ENCODE peak calls at places on chromosomes 4 and X, in seven cellular contexts. One of them, this sample, is unnamed.

GRCh38 chrX:30230395-30230794 is at the start of gene MAGEB3:
- DNase-seq in CD8-positive, alpha-beta T cell: no peak
- DNase-seq in GM23338: no peak
- DNase-seq in right atrium auricular region: no peak
- DNase-seq in CD4-positive, CD25-positive, alpha-beta regulatory T cell: no peak
- DNase-seq in coronary artery: no peak
- DNase-seq in neuronal stem cell: no peak
- DNase-seq in this sample: no peak

GRCh38 chr4:87150498-87151261 is 69.7 kb downstream of the KLHL8 start:
- DNase-seq in GM23338: peak; percentile 87
- DNase-seq in coronary artery: no peak
- DNase-seq in right atrium auricular region: no peak
- DNase-seq in neuronal stem cell: peak; percentile 72
- DNase-seq in CD4-positive, CD25-positive, alpha-beta regulatory T cell: peak; percentile 70
- DNase-seq in CD8-positive, alpha-beta T cell: peak; percentile 64
- DNase-seq in this sample: no peak

GRCh38 chr4:108303488-108304177 is 134.9 kb upstream of the LEF1 start:
- DNase-seq in neuronal stem cell: no peak
- DNase-seq in right atrium auricular region: no peak
- DNase-seq in GM23338: peak; percentile 35
- DNase-seq in CD4-positive, CD25-positive, alpha-beta regulatory T cell: no peak
- DNase-seq in CD8-positive, alpha-beta T cell: no peak
- DNase-seq in coronary artery: no peak
- DNase-seq in this sample: no peak

GRCh38 chrX:118655561-118656246 is 71.7 kb upstream of the IL13RA1 start:
- DNase-seq in GM23338: no peak
- DNase-seq in right atrium auricular region: no peak
- DNase-seq in coronary artery: no peak
- DNase-seq in CD8-positive, alpha-beta T cell: no peak
- DNase-seq in CD4-positive, CD25-positive, alpha-beta regulatory T cell: no peak
- DNase-seq in neuronal stem cell: no peak
- DNase-seq in this sample: no peak

GRCh38 chr4:25892796-25893195 is 21.2 kb upstream of the SMIM20 start:
- DNase-seq in CD4-positive, CD25-positive, alpha-beta regulatory T cell: no peak
- DNase-seq in coronary artery: no peak
- DNase-seq in CD8-positive, alpha-beta T cell: no peak
- DNase-seq in right atrium auricular region: no peak
- DNase-seq in neuronal stem cell: no peak
- DNase-seq in GM23338: no peak
- DNase-seq in this sample: no peak

GRCh38 chr4:73037057-73037456 is 32.5 kb downstream of the COX18 start:
- DNase-seq in GM23338: peak; percentile 39
- DNase-seq in coronary artery: no peak
- DNase-seq in neuronal stem cell: no peak
- DNase-seq in right atrium auricular region: no peak
- DNase-seq in CD8-positive, alpha-beta T cell: no peak
- DNase-seq in CD4-positive, CD25-positive, alpha-beta regulatory T cell: no peak
- DNase-seq in this sample: no peak

GRCh38 chr4:106032851-106033286 is 137.6 kb downstream of the NPNT start:
- DNase-seq in neuronal stem cell: no peak
- DNase-seq in CD4-positive, CD25-positive, alpha-beta regulatory T cell: no peak
- DNase-seq in CD8-positive, alpha-beta T cell: no peak
- DNase-seq in coronary artery: peak; percentile 76
- DNase-seq in GM23338: no peak
- DNase-seq in right atrium auricular region: no peak
- DNase-seq in this sample: no peak

GRCh38 chr4:137558951-137559350 is 26.7 kb upstream of the PCDH18 start:
- DNase-seq in CD4-positive, CD25-positive, alpha-beta regulatory T cell: no peak
- DNase-seq in coronary artery: no peak
- DNase-seq in CD8-positive, alpha-beta T cell: no peak
- DNase-seq in neuronal stem cell: no peak
- DNase-seq in GM23338: no peak
- DNase-seq in right atrium auricular region: no peak
- DNase-seq in this sample: no peak

GRCh38 chr4:93759506-93759905 is 69.0 kb upstream of the ATOH1 start:
- DNase-seq in CD8-positive, alpha-beta T cell: no peak
- DNase-seq in CD4-positive, CD25-positive, alpha-beta regulatory T cell: no peak
- DNase-seq in neuronal stem cell: no peak
- DNase-seq in coronary artery: no peak
- DNase-seq in GM23338: no peak
- DNase-seq in right atrium auricular region: no peak
- DNase-seq in this sample: no peak

GRCh38 chr4:118288097-118288496 is 64.7 kb downstream of the PRSS12 start:
- DNase-seq in GM23338: no peak
- DNase-seq in right atrium auricular region: no peak
- DNase-seq in CD4-positive, CD25-positive, alpha-beta regulatory T cell: no peak
- DNase-seq in neuronal stem cell: no peak
- DNase-seq in CD8-positive, alpha-beta T cell: no peak
- DNase-seq in coronary artery: no peak
- DNase-seq in this sample: no peak

GRCh38 chr4:120714581-120714980 is 207.9 kb downstream of the PRDM5 start:
- DNase-seq in neuronal stem cell: no peak
- DNase-seq in CD4-positive, CD25-positive, alpha-beta regulatory T cell: no peak
- DNase-seq in coronary artery: no peak
- DNase-seq in right atrium auricular region: no peak
- DNase-seq in CD8-positive, alpha-beta T cell: no peak
- DNase-seq in GM23338: no peak
- DNase-seq in this sample: no peak

GRCh38 chr4:15349426-15349825 is 78.4 kb upstream of the C1QTNF7 start:
- DNase-seq in GM23338: no peak
- DNase-seq in coronary artery: no peak
- DNase-seq in CD4-positive, CD25-positive, alpha-beta regulatory T cell: no peak
- DNase-seq in CD8-positive, alpha-beta T cell: no peak
- DNase-seq in right atrium auricular region: no peak
- DNase-seq in neuronal stem cell: no peak
- DNase-seq in this sample: no peak

GRCh38 chr4:58551676-58552075 is 1441.5 kb upstream of the IGFBP7 start:
- DNase-seq in GM23338: no peak
- DNase-seq in CD8-positive, alpha-beta T cell: no peak
- DNase-seq in CD4-positive, CD25-positive, alpha-beta regulatory T cell: no peak
- DNase-seq in right atrium auricular region: no peak
- DNase-seq in neuronal stem cell: no peak
- DNase-seq in coronary artery: no peak
- DNase-seq in this sample: no peak

GRCh38 chrX:134679226-134679625 is 21.0 kb upstream of the PLAC1 start:
- DNase-seq in CD4-positive, CD25-positive, alpha-beta regulatory T cell: no peak
- DNase-seq in coronary artery: no peak
- DNase-seq in GM23338: no peak
- DNase-seq in CD8-positive, alpha-beta T cell: no peak
- DNase-seq in neuronal stem cell: no peak
- DNase-seq in right atrium auricular region: no peak
- DNase-seq in this sample: no peak

GRCh38 chr4:1904042-1904441 is 32.8 kb downstream of the NSD2 start:
- DNase-seq in CD8-positive, alpha-beta T cell: no peak
- DNase-seq in GM23338: no peak
- DNase-seq in CD4-positive, CD25-positive, alpha-beta regulatory T cell: no peak
- DNase-seq in coronary artery: no peak
- DNase-seq in right atrium auricular region: no peak
- DNase-seq in neuronal stem cell: no peak
- DNase-seq in this sample: no peak
- H3K4me3 ChIP-seq in CD8-positive, alpha-beta T cell: no peak overlapping the region
- H3K4me3 ChIP-seq in GM23338: no peak overlapping the region
- H3K4me3 ChIP-seq in CD4-positive, CD25-positive, alpha-beta regulatory T cell: no peak overlapping the region
- H3K4me3 ChIP-seq in coronary artery: no peak overlapping the region
- H3K4me3 ChIP-seq in right atrium auricular region: no peak overlapping the region
- H3K4me3 ChIP-seq in neuronal stem cell: no peak overlapping the region
- H3K4me3 ChIP-seq in this sample: no peak overlapping the region

GRCh38 chrX:7943600-7944245 is 16.5 kb upstream of the PNPLA4 start:
- DNase-seq in GM23338: no peak
- DNase-seq in CD4-positive, CD25-positive, alpha-beta regulatory T cell: no peak
- DNase-seq in CD8-positive, alpha-beta T cell: no peak
- DNase-seq in neuronal stem cell: no peak
- DNase-seq in right atrium auricular region: no peak
- DNase-seq in coronary artery: no peak
- DNase-seq in this sample: no peak

GRCh38 chrX:7946960-7947359 is 19.7 kb upstream of the PNPLA4 start:
- DNase-seq in CD8-positive, alpha-beta T cell: no peak
- DNase-seq in coronary artery: no peak
- DNase-seq in CD4-positive, CD25-positive, alpha-beta regulatory T cell: no peak
- DNase-seq in GM23338: peak; percentile 2
- DNase-seq in right atrium auricular region: no peak
- DNase-seq in neuronal stem cell: no peak
- DNase-seq in this sample: no peak

DNA sequence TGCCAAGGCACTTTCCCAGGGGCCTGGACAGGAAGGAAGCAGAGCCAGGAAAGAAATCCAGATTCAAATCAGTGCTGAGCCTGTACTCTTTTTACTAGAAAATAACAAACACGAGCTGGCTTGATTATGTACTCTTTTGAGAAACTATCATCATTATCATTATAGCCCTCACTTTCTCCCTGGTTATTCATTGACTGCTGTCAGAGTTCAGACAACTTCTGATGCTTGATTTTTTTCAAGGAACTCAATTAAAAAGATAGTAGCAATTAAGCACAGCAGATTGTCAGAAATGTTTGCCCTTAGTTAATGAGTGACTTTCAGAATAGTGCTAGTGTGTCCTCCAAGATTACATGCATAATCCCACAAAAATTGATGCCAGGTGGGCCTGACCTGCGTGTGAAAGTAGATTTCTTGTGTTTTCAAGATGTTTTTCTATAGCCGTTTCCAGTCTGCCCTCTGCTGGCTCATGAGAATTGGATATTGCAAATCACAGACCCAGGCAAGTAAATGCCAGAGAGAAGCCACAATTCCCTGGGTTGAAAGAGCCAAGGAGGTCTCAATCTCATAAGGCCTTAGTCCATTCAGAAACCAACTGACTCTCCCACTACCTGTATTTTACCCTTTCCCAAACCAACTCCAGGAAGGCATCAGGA is 14.3 kb upstream of the PNPLA4 start:
- DNase-seq in CD8-positive, alpha-beta T cell: no peak
- DNase-seq in right atrium auricular region: no peak
- DNase-seq in CD4-positive, CD25-positive, alpha-beta regulatory T cell: peak; percentile 10
- DNase-seq in coronary artery: no peak
- DNase-seq in neuronal stem cell: no peak
- DNase-seq in GM23338: peak; percentile 37
- DNase-seq in this sample: no peak
- H3K4me3 ChIP-seq in CD8-positive, alpha-beta T cell: no peak overlapping the region
- H3K4me3 ChIP-seq in right atrium auricular region: no peak overlapping the region
- H3K4me3 ChIP-seq in CD4-positive, CD25-positive, alpha-beta regulatory T cell: no peak overlapping the region
- H3K4me3 ChIP-seq in coronary artery: no peak overlapping the region
- H3K4me3 ChIP-seq in neuronal stem cell: no peak overlapping the region
- H3K4me3 ChIP-seq in GM23338: no peak overlapping the region
- H3K4me3 ChIP-seq in this sample: no peak overlapping the region

GRCh38 chr4:152640058-152640921 is 39.5 kb downstream of the TMEM154 start:
- DNase-seq in right atrium auricular region: no peak
- DNase-seq in coronary artery: no peak
- DNase-seq in CD4-positive, CD25-positive, alpha-beta regulatory T cell: peak; percentile 28
- DNase-seq in neuronal stem cell: no peak
- DNase-seq in CD8-positive, alpha-beta T cell: no peak
- DNase-seq in GM23338: peak; percentile 57
- DNase-seq in this sample: no peak
- H3K4me3 ChIP-seq in right atrium auricular region: no peak overlapping the region
- H3K4me3 ChIP-seq in coronary artery: no peak overlapping the region
- H3K4me3 ChIP-seq in CD4-positive, CD25-positive, alpha-beta regulatory T cell: no peak overlapping the region
- H3K4me3 ChIP-seq in neuronal stem cell: no peak overlapping the region
- H3K4me3 ChIP-seq in CD8-positive, alpha-beta T cell: no peak overlapping the region
- H3K4me3 ChIP-seq in GM23338: no peak overlapping the region
- H3K4me3 ChIP-seq in this sample: no peak overlapping the region

GRCh38 chr4:33054161-33054560 is 2334.0 kb downstream of the PCDH7 start:
- DNase-seq in right atrium auricular region: no peak
- DNase-seq in GM23338: no peak
- DNase-seq in CD4-positive, CD25-positive, alpha-beta regulatory T cell: no peak
- DNase-seq in neuronal stem cell: no peak
- DNase-seq in coronary artery: no peak
- DNase-seq in CD8-positive, alpha-beta T cell: no peak
- DNase-seq in this sample: no peak
- H3K4me3 ChIP-seq in right atrium auricular region: no peak overlapping the region
- H3K4me3 ChIP-seq in GM23338: no peak overlapping the region
- H3K4me3 ChIP-seq in CD4-positive, CD25-positive, alpha-beta regulatory T cell: no peak overlapping the region
- H3K4me3 ChIP-seq in neuronal stem cell: no peak overlapping the region
- H3K4me3 ChIP-seq in coronary artery: no peak overlapping the region
- H3K4me3 ChIP-seq in CD8-positive, alpha-beta T cell: no peak overlapping the region
- H3K4me3 ChIP-seq in this sample: no peak overlapping the region

DNA sequence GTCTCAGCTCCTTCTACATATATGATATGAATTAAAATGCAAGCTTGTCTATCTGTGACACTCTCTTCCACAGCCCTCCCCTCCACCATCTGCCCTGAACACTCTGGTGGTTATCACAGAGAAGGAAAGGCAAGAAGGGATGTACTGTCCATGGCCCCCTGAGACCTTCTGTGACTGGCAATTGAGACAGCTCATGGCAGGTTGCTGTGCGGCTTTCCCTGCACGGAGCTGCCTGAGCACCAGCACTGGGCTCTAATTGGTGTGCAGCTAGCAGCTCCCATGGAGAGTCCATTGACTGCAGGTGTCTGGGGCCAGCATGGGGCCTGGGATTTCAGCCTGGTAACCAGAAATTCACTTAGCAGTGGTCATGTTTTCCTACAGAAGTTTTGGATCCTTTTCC is 109.8 kb upstream of the ANXA3 start:
- DNase-seq in coronary artery: no peak
- DNase-seq in CD4-positive, CD25-positive, alpha-beta regulatory T cell: no peak
- DNase-seq in CD8-positive, alpha-beta T cell: no peak
- DNase-seq in right atrium auricular region: no peak
- DNase-seq in neuronal stem cell: no peak
- DNase-seq in GM23338: no peak
- DNase-seq in this sample: no peak
- H3K4me3 ChIP-seq in coronary artery: no peak overlapping the region
- H3K4me3 ChIP-seq in CD4-positive, CD25-positive, alpha-beta regulatory T cell: no peak overlapping the region
- H3K4me3 ChIP-seq in CD8-positive, alpha-beta T cell: no peak overlapping the region
- H3K4me3 ChIP-seq in right atrium auricular region: no peak overlapping the region
- H3K4me3 ChIP-seq in neuronal stem cell: no peak overlapping the region
- H3K4me3 ChIP-seq in GM23338: no peak overlapping the region
- H3K4me3 ChIP-seq in this sample: no peak overlapping the region

DNA sequence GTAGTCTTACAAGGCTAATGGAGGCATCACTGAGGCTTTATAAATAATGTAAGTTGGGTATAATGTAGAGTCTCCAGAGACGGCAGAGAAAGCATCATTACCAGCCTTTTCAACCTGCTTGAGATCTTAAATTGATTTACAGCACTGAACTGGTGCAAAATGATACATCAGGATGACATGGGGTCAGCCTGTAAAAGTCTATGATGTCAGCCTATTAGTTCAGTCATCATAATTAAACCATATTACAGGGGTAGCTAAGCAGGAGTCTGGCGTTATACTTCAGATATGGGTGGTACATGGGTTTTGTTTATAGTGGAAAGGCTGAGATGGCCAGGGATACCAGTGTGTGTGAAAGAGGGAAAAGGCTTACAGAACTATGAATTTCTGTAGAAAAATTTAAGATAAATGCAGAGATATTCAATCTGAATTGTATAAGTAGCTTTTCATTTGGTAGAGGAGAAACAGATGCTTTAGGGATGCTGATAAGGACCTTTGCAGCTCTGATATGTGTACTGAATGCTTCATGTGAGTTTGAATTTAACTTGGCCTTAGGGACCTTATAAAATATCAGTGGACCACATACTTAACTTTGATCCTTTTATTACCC is 2.7 kb downstream of the SMAD1 start:
- DNase-seq in GM23338: no peak
- DNase-seq in CD8-positive, alpha-beta T cell: no peak
- DNase-seq in neuronal stem cell: no peak
- DNase-seq in coronary artery: no peak
- DNase-seq in right atrium auricular region: no peak
- DNase-seq in CD4-positive, CD25-positive, alpha-beta regulatory T cell: no peak
- DNase-seq in this sample: no peak
- H3K4me3 ChIP-seq in GM23338: no peak overlapping the region
- H3K4me3 ChIP-seq in CD8-positive, alpha-beta T cell: no peak overlapping the region
- H3K4me3 ChIP-seq in neuronal stem cell: no peak overlapping the region
- H3K4me3 ChIP-seq in coronary artery: peak overlapping the region; percentile 25
- H3K4me3 ChIP-seq in right atrium auricular region: no peak overlapping the region
- H3K4me3 ChIP-seq in CD4-positive, CD25-positive, alpha-beta regulatory T cell: no peak overlapping the region
- H3K4me3 ChIP-seq in this sample: peak overlapping the region; percentile 98

This sample was measured in psoas muscle.